ENCODE peak calls at places on chromosome 7, in ten cellular contexts. M is esophagus squamous epithelium, J is GM12892, X is left lung, H is adrenal gland, V is ureter, L is AG08395, N is NCI-H2081, B is EH, Y is brain pericyte. D is an unnamed sample.

GRCh38 chr7:36360244-36360643 is 29.4 kb upstream of the ANLN start:
- DNase-seq in M (no peak), J (no peak), X (no peak), H (no peak), V (no peak), L (no peak), N (no peak), B (no peak), Y (no peak), D (no peak)

GRCh38 chr7:2923886-2924574 is 79.9 kb upstream of the GNA12 start:
- DNase-seq in M (no peak), J (no peak), X (peak), H (no peak), V (no peak), L (no peak), N (no peak), B (no peak), Y (no peak), D (no peak)

GRCh38 chr7:23093546-23093945 is 12.0 kb upstream of the KLHL7 start:
- DNase-seq in M (no peak), J (no peak), X (no peak), H (no peak), V (no peak), L (peak), N (no peak), B (peak), Y (no peak), D (no peak)

GRCh38 chr7:80681272-80681885 is 42.9 kb downstream of the CD36 start:
- DNase-seq in M (no peak), J (no peak), X (no peak), H (no peak), V (no peak), L (peak), N (peak), B (peak), Y (no peak), D (no peak)

GRCh38 chr7:70072220-70072619 is 473.9 kb downstream of the AUTS2 start:
- DNase-seq in M (no peak), J (no peak), X (no peak), H (peak), V (no peak), L (peak), N (peak), B (no peak), Y (no peak), D (no peak)

GRCh38 chr7:43844662-43845061 is 24.7 kb downstream of the MRPS24 start:
- DNase-seq in M (no peak), J (no peak), X (no peak), H (peak), V (no peak), L (no peak), N (no peak), B (no peak), Y (no peak), D (no peak)

GRCh38 chr7:14988941-14989340 is 86.4 kb upstream of the DGKB start:
- DNase-seq in M (no peak), J (no peak), X (no peak), H (no peak), V (no peak), L (peak), N (no peak), B (peak), Y (no peak), D (no peak)

GRCh38 chr7:142384508-142384922 is 126.7 kb upstream of the PRSS58 start:
- DNase-seq in M (no peak), J (no peak), X (no peak), H (no peak), V (no peak), L (peak), N (no peak), B (peak), Y (no peak), D (no peak)

GRCh38 chr7:122369756-122370155 is 65.2 kb upstream of the FEZF1 start:
- DNase-seq in M (no peak), J (no peak), X (no peak), H (no peak), V (no peak), L (no peak), N (no peak), B (no peak), Y (no peak), D (no peak)

GRCh38 chr7:50400114-50400513 is 50.0 kb downstream of the FIGNL1 start:
- DNase-seq in M (no peak), J (no peak), X (peak), H (no peak), V (no peak), L (no peak), N (no peak), B (no peak), Y (no peak), D (no peak)

GRCh38 chr7:71477441-71477840 is 345.5 kb downstream of the GALNT17 start:
- DNase-seq in M (no peak), J (no peak), X (no peak), H (no peak), V (no peak), L (no peak), N (no peak), B (no peak), Y (no peak), D (no peak)

GRCh38 chr7:5489991-5490536 is 66.4 kb upstream of the TNRC18 start:
- DNase-seq in M (no peak), J (no peak), X (no peak), H (no peak), V (no peak), L (no peak), N (no peak), B (no peak), Y (peak), D (no peak)

GRCh38 chr7:65809259-65809981 is 63.5 kb upstream of the VKORC1L1 start:
- DNase-seq in M (no peak), J (no peak), X (no peak), H (no peak), V (no peak), L (no peak), N (no peak), B (no peak), Y (no peak), D (no peak)

GRCh38 chr7:7653568-7654187 is 13.1 kb downstream of the UMAD1 start:
- DNase-seq in M (no peak), J (no peak), X (no peak), H (no peak), V (no peak), L (no peak), N (no peak), B (no peak), Y (no peak), D (no peak)

GRCh38 chr7:90387470-90388240 is 15.6 kb upstream of the CLDN12 start:
- DNase-seq in M (no peak), J (no peak), X (no peak), H (no peak), V (no peak), L (peak), N (no peak), B (peak), Y (no peak), D (no peak)

GRCh38 chr7:139358541-139359365 is 941 bp upstream of the LUC7L2 start:
- DNase-seq in M (peak), J (peak), X (no peak), H (peak), V (no peak), L (no peak), N (peak), B (peak), Y (no peak), D (no peak)

GRCh38 chr7:101804642-101805401 is 12.6 kb upstream of the CUX1 start:
- DNase-seq in M (no peak), J (no peak), X (no peak), H (no peak), V (no peak), L (no peak), N (no peak), B (no peak), Y (no peak), D (no peak)

GRCh38 chr7:55351263-55351662 is 13.9 kb upstream of the LANCL2 start:
- DNase-seq in M (no peak), J (no peak), X (no peak), H (no peak), V (no peak), L (no peak), N (no peak), B (no peak), Y (no peak), D (no peak)

GRCh38 chr7:112866424-112866823 is 76.2 kb upstream of the TMEM168 start:
- DNase-seq in M (no peak), J (peak), X (no peak), H (no peak), V (no peak), L (no peak), N (no peak), B (no peak), Y (no peak), D (no peak)

GRCh38 chr7:131327049-131327625 is 539 bp upstream of the MKLN1 start:
- DNase-seq in M (no peak), J (no peak), X (no peak), H (peak), V (peak), L (peak), N (peak), B (peak), Y (peak), D (no peak)

D was measured in NCI-H2107.